ENCODE peak calls at places on chromosomes 1 and 21, in six cellular contexts. D, W, R, J, L and M are unnamed samples.

GRCh38 chr1:59427155-59427554 is 130.3 kb downstream of the FGGY start:
- DNase-seq in D (no peak), W (peak; percentile 92), R (peak; percentile 42), J (peak; percentile 90), L (peak; percentile 15), M (no peak)

GRCh38 chr1:9442266-9442846 is 96.9 kb upstream of the SLC25A33 start:
- DNase-seq in D (no peak), W (peak; percentile 27), R (no peak), J (no peak), L (no peak), M (no peak)

GRCh38 chr1:231639819-231640218 is 13.2 kb downstream of the DISC1 start:
- DNase-seq in D (no peak), W (no peak), R (no peak), J (no peak), L (no peak), M (no peak)

GRCh38 chr21:33642896-33643657 is 776 bp downstream of the ITSN1 start:
- DNase-seq in D (peak; percentile 42), W (peak; percentile 19), R (peak; percentile 22), J (peak; percentile 60), L (no peak), M (peak; percentile 19)

GRCh38 chr1:228811655-228812315 is 76.5 kb downstream of the RHOU start:
- DNase-seq in D (no peak), W (no peak), R (no peak), J (no peak), L (no peak), M (no peak)

GRCh38 chr1:101288491-101288944 is 51.7 kb downstream of the S1PR1 start:
- DNase-seq in D (peak; percentile 30), W (peak; percentile 80), R (peak; percentile 74), J (no peak), L (peak; percentile 51), M (peak; percentile 81)

GRCh38 chr1:53959664-53960250 is 13.6 kb downstream of the LRRC42 start:
- DNase-seq in D (no peak), W (peak; percentile 17), R (no peak), J (no peak), L (peak; percentile 33), M (peak; percentile 55)

GRCh38 chr1:243882276-243882675 is 32.2 kb upstream of the AKT3 start:
- DNase-seq in D (no peak), W (peak; percentile 12), R (no peak), J (no peak), L (no peak), M (no peak)

GRCh38 chr1:51070640-51071039 is 31.4 kb upstream of the C1orf185 start:
- DNase-seq in D (no peak), W (peak; percentile 74), R (no peak), J (no peak), L (no peak), M (no peak)

GRCh38 chr21:45290948-45291612 is 3.4 kb upstream of the POFUT2 start:
- DNase-seq in D (no peak), W (peak; percentile 12), R (no peak), J (peak; percentile 41), L (no peak), M (no peak)

GRCh38 chr21:43277481-43278351 is 108.9 kb downstream of the CRYAA start:
- DNase-seq in D (peak; percentile 47), W (no peak), R (no peak), J (no peak), L (no peak), M (no peak)

GRCh38 chr1:111989531-111990025 is at the start of gene KCND3:
- DNase-seq in D (peak; percentile 53), W (peak; percentile 18), R (no peak), J (peak; percentile 75), L (no peak), M (no peak)

GRCh38 chr1:52574594-52574993 is 21.7 kb upstream of the TUT4 start:
- DNase-seq in D (no peak), W (peak; percentile 95), R (no peak), J (no peak), L (peak; percentile 36), M (no peak)

GRCh38 chr1:196380311-196380710 is 227.9 kb downstream of the KCNT2 start:
- DNase-seq in D (no peak), W (no peak), R (no peak), J (no peak), L (no peak), M (no peak)

GRCh38 chr1:234870020-234870378 is 258.6 kb downstream of the TOMM20 start:
- DNase-seq in D (no peak), W (no peak), R (no peak), J (no peak), L (no peak), M (no peak)

GRCh38 chr21:32021319-32022027 is 148.7 kb downstream of the HUNK start:
- DNase-seq in D (peak; percentile 78), W (no peak), R (no peak), J (no peak), L (no peak), M (no peak)

GRCh38 chr1:226691257-226691656 is 47.8 kb downstream of the ITPKB start:
- DNase-seq in D (no peak), W (no peak), R (no peak), J (no peak), L (no peak), M (peak; percentile 72)

GRCh38 chr1:152884966-152885624 is 7.0 kb downstream of the SMCP start:
- DNase-seq in D (no peak), W (peak; percentile 92), R (no peak), J (no peak), L (no peak), M (no peak)

GRCh38 chr1:224373008-224373590 is 16.4 kb downstream of the CNIH4 start:
- DNase-seq in D (no peak), W (no peak), R (no peak), J (no peak), L (no peak), M (no peak)

GRCh38 chr21:37564924-37565529 is 198.5 kb downstream of the DYRK1A start:
- DNase-seq in D (no peak), W (no peak), R (no peak), J (peak; percentile 58), L (no peak), M (no peak)

GRCh38 chr21:46627726-46628125 is 7.7 kb upstream of the PRMT2 start:
- DNase-seq in D (no peak), W (no peak), R (no peak), J (no peak), L (no peak), M (no peak)

GRCh38 chr1:205543351-205544305 is 39.2 kb downstream of the CDK18 start:
- DNase-seq in D (peak; percentile 77), W (peak; percentile 91), R (no peak), J (peak; percentile 80), L (no peak), M (no peak)

GRCh38 chr1:55500601-55501000 is 285.4 kb upstream of the USP24 start:
- DNase-seq in D (no peak), W (no peak), R (no peak), J (no peak), L (no peak), M (no peak)

GRCh38 chr1:155077758-155078495 is 710 bp upstream of the EFNA3 start:
- DNase-seq in D (no peak), W (peak; percentile 47), R (no peak), J (no peak), L (no peak), M (no peak)

GRCh38 chr1:238738942-238739341 is 647.4 kb upstream of the CHRM3 start:
- DNase-seq in D (no peak), W (no peak), R (no peak), J (no peak), L (no peak), M (no peak)
- H3K9me3 ChIP-seq in D (peaks cover 20% of the 10 kb centered on the region), W (no peaks in the 10 kb centered on the region), R (peaks cover under 1% of the 10 kb centered on the region), J (no peaks in the 10 kb centered on the region), L (no peaks in the 10 kb centered on the region), M (no peaks in the 10 kb centered on the region)

DNA sequence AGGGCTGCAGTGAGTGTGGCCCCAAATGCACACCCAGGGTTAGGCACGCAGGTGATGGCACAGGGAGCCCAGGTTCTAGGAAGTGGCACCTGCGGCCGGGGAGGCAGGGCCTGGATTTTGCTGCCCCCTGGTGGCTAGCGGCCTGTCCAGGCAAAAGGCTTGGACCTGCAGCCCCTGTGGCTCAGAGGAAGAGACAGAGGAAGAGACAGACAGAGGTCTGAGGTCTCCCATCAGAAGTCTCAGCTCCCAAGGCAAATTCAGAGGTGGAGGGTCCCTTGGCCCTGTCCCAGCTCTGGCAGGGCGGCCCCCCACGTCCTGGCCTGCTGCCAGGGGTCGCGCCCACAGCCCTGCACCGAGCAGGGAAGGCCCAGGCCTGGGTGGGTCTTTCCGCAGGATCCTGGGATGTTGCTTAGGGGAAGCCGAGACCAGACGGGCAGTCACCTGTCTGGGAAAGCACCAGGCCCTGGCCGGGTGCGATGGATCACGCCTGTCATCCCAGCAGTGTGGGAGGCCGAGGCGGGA is 8.0 kb upstream of the TNFRSF14 start:
- DNase-seq in D (peak; percentile 83), W (peak; percentile 64), R (peak; percentile 79), J (peak; percentile 90), L (peak; percentile 78), M (peak; percentile 90)
- TF ChIP-seq CTCF in D (peak; percentile 98), W (peak; percentile 82), R (peak; percentile 92), J (peak; percentile 95), L (peak; percentile 77), M (peak; percentile 93)

GRCh38 chr1:45354838-45355237 is 14.6 kb upstream of the MUTYH start:
- DNase-seq in D (no peak), W (no peak), R (no peak), J (no peak), L (no peak), M (no peak)
- H3K9me3 ChIP-seq in D (no peaks in the 10 kb centered on the region), W (no peaks in the 10 kb centered on the region), R (no peaks in the 10 kb centered on the region), J (no peaks in the 10 kb centered on the region), L (no peaks in the 10 kb centered on the region), M (no peaks in the 10 kb centered on the region)

GRCh38 chr1:46528297-46528955 is 23.0 kb downstream of the KNCN start:
- DNase-seq in D (no peak), W (no peak), R (no peak), J (no peak), L (no peak), M (peak; percentile 9)
- TF ChIP-seq CTCF in D (peak; percentile 16), W (no peak), R (no peak), J (no peak), L (no peak), M (peak; percentile 51)

GRCh38 chr1:13588946-13589345 is 5.3 kb downstream of the PDPN start:
- DNase-seq in D (no peak), W (no peak), R (no peak), J (no peak), L (no peak), M (no peak)

GRCh38 chr1:13587256-13588030 is 3.8 kb downstream of the PDPN start:
- DNase-seq in D (no peak), W (peak; percentile 49), R (no peak), J (no peak), L (no peak), M (no peak)

GRCh38 chr1:13589403-13589802 is 5.8 kb downstream of the PDPN start:
- DNase-seq in D (no peak), W (no peak), R (no peak), J (no peak), L (no peak), M (no peak)

GRCh38 chr1:13593511-13594131 is 10.0 kb downstream of the PDPN start:
- DNase-seq in D (peak; percentile 44), W (peak; percentile 43), R (no peak), J (peak; percentile 82), L (no peak), M (no peak)

DNA sequence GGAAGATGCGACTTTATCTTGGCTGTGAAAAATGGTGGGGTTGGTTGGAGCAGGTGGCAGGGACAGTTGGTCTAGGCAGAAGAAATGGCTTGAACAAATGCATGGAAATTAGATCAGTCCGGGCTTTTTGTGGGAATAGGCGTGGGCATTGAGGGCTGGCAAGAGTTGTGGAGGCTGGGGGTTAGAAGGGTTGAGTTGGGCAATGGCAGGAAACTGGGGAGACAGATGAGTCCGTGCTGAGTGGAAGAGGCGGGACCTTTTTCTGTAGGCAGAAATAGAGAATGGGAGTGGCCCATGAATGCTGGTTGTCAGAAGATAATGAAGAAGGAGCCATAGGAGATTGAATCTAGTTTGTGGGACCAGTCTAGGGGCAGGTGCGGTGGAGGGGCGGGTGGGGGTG is 6.9 kb downstream of the PDPN start:
- DNase-seq in D (no peak), W (peak; percentile 3), R (no peak), J (no peak), L (no peak), M (no peak)
- H3K9me3 ChIP-seq in D (no peaks in the 10 kb centered on the region), W (no peaks in the 10 kb centered on the region), R (no peaks in the 10 kb centered on the region), J (no peaks in the 10 kb centered on the region), L (no peaks in the 10 kb centered on the region), M (no peaks in the 10 kb centered on the region)